ENCODE peak calls at places on chromosomes 7 and 10, in five cellular contexts. One of them, this sample, is unnamed.
A peak's percentile ranks its signal among the peaks of the same experiment; 100 is the strongest.

GRCh38 chr7:117652943-117653700 is 173.3 kb downstream of the CFTR start:
- DNase-seq in mucosa of descending colon: no peak
- DNase-seq in HCT116: no peak
- DNase-seq in endothelial cell of umbilical vein: no peak
- DNase-seq in psoas muscle: no peak
- DNase-seq in this sample: no peak

GRCh38 chr10:133357293-133358151 is at the start of gene FUOM:
- DNase-seq in mucosa of descending colon: peak; percentile 84
- DNase-seq in HCT116: peak; percentile 7
- DNase-seq in psoas muscle: peak; percentile 68
- DNase-seq in endothelial cell of umbilical vein: peak; percentile 52
- DNase-seq in this sample: peak; percentile 94

GRCh38 chr10:132523561-132524442 is 13.8 kb upstream of the INPP5A start:
- DNase-seq in HCT116: no peak
- DNase-seq in endothelial cell of umbilical vein: no peak
- DNase-seq in psoas muscle: no peak
- DNase-seq in mucosa of descending colon: peak; percentile 24
- DNase-seq in this sample: peak; percentile 64

GRCh38 chr10:7410306-7410799 is 481 bp downstream of the SFMBT2 start:
- DNase-seq in psoas muscle: peak; percentile 31
- DNase-seq in endothelial cell of umbilical vein: no peak
- DNase-seq in mucosa of descending colon: no peak
- DNase-seq in HCT116: no peak
- DNase-seq in this sample: peak; percentile 85

GRCh38 chr10:80966326-80966986 is 428.8 kb downstream of the SH2D4B start:
- DNase-seq in endothelial cell of umbilical vein: no peak
- DNase-seq in psoas muscle: no peak
- DNase-seq in HCT116: no peak
- DNase-seq in mucosa of descending colon: no peak
- DNase-seq in this sample: no peak

GRCh38 chr10:21363753-21364104 is 161.8 kb downstream of the SKIDA1 start:
- DNase-seq in mucosa of descending colon: no peak
- DNase-seq in psoas muscle: no peak
- DNase-seq in HCT116: no peak
- DNase-seq in endothelial cell of umbilical vein: no peak
- DNase-seq in this sample: no peak

GRCh38 chr10:18737841-18738240 is 78.6 kb downstream of the ARL5B start:
- DNase-seq in endothelial cell of umbilical vein: no peak
- DNase-seq in HCT116: no peak
- DNase-seq in psoas muscle: no peak
- DNase-seq in mucosa of descending colon: no peak
- DNase-seq in this sample: no peak

GRCh38 chr10:78960316-78960800 is 108.4 kb upstream of the ZMIZ1 start:
- DNase-seq in mucosa of descending colon: no peak
- DNase-seq in HCT116: no peak
- DNase-seq in endothelial cell of umbilical vein: peak; percentile 73
- DNase-seq in psoas muscle: peak; percentile 63
- DNase-seq in this sample: no peak

GRCh38 chr10:33277135-33277536 is 57.3 kb downstream of the NRP1 start:
- DNase-seq in mucosa of descending colon: no peak
- DNase-seq in HCT116: no peak
- DNase-seq in endothelial cell of umbilical vein: peak; percentile 68
- DNase-seq in psoas muscle: peak; percentile 59
- DNase-seq in this sample: no peak

GRCh38 chr7:93835684-93836083 is 54.9 kb downstream of the TFPI2 start:
- DNase-seq in psoas muscle: no peak
- DNase-seq in endothelial cell of umbilical vein: no peak
- DNase-seq in mucosa of descending colon: no peak
- DNase-seq in HCT116: no peak
- DNase-seq in this sample: no peak

GRCh38 chr7:155754165-155754564 is 58.1 kb downstream of the SHH start:
- DNase-seq in endothelial cell of umbilical vein: no peak
- DNase-seq in mucosa of descending colon: no peak
- DNase-seq in psoas muscle: no peak
- DNase-seq in HCT116: no peak
- DNase-seq in this sample: no peak
- TF ChIP-seq CTCF in endothelial cell of umbilical vein: no peak
- TF ChIP-seq CTCF in mucosa of descending colon: no peak
- TF ChIP-seq CTCF in psoas muscle: no peak
- TF ChIP-seq CTCF in HCT116: no peak
- TF ChIP-seq CTCF in this sample: no peak

DNA sequence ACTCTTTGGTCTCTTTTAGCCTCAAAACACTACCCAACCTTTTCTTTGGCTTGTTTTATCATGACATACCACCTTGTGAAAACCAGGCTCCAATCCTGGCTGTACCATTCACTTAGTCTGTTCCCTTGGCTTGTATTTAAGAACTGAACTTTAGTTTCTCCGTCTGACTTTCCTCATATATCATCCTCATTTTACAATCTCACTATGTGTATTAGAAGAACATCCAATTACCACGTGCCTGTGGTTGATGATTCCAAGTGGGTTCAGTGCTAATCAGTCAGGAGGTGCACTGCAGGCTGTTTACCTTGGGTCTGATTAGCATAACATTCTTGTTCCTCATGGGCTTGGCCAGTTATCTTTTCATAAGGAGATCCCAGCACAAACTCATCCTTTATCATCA is 144.8 kb upstream of the KLF14 start:
- DNase-seq in HCT116: no peak
- DNase-seq in endothelial cell of umbilical vein: no peak
- DNase-seq in mucosa of descending colon: no peak
- DNase-seq in psoas muscle: no peak
- DNase-seq in this sample: no peak
- H3K4me1 ChIP-seq in HCT116: peaks cover 98% of the 10 kb centered on the region
- H3K4me1 ChIP-seq in endothelial cell of umbilical vein: peaks cover 18% of the 10 kb centered on the region
- H3K4me1 ChIP-seq in mucosa of descending colon: no peaks in the 10 kb centered on the region
- H3K4me1 ChIP-seq in psoas muscle: peaks cover 55% of the 10 kb centered on the region
- H3K4me1 ChIP-seq in this sample: peaks cover 23% of the 10 kb centered on the region

GRCh38 chr7:20542594-20542993 is 72.9 kb upstream of the ABCB5 start:
- DNase-seq in mucosa of descending colon: no peak
- DNase-seq in endothelial cell of umbilical vein: peak; percentile 60
- DNase-seq in psoas muscle: peak; percentile 17
- DNase-seq in HCT116: no peak
- DNase-seq in this sample: no peak

GRCh38 chr7:20535541-20535940 is 79.9 kb upstream of the ABCB5 start:
- DNase-seq in endothelial cell of umbilical vein: no peak
- DNase-seq in mucosa of descending colon: no peak
- DNase-seq in psoas muscle: no peak
- DNase-seq in HCT116: no peak
- DNase-seq in this sample: no peak

GRCh38 chr7:20541615-20542349 is 73.7 kb upstream of the ABCB5 start:
- DNase-seq in HCT116: no peak
- DNase-seq in mucosa of descending colon: no peak
- DNase-seq in endothelial cell of umbilical vein: no peak
- DNase-seq in psoas muscle: no peak
- DNase-seq in this sample: no peak

GRCh38 chr7:20543565-20543964 is 71.9 kb upstream of the ABCB5 start:
- DNase-seq in mucosa of descending colon: no peak
- DNase-seq in HCT116: no peak
- DNase-seq in endothelial cell of umbilical vein: no peak
- DNase-seq in psoas muscle: no peak
- DNase-seq in this sample: no peak

GRCh38 chr7:20539201-20539600 is 76.3 kb upstream of the ABCB5 start:
- DNase-seq in psoas muscle: no peak
- DNase-seq in HCT116: peak; percentile 35
- DNase-seq in mucosa of descending colon: no peak
- DNase-seq in endothelial cell of umbilical vein: no peak
- DNase-seq in this sample: no peak
- TF ChIP-seq CTCF in psoas muscle: no peak
- TF ChIP-seq CTCF in HCT116: peak; percentile 52
- TF ChIP-seq CTCF in mucosa of descending colon: no peak
- TF ChIP-seq CTCF in endothelial cell of umbilical vein: no peak
- TF ChIP-seq CTCF in this sample: no peak

GRCh38 chr7:1049006-1049741 is 4.8 kb downstream of the GPR146 start:
- DNase-seq in psoas muscle: no peak
- DNase-seq in HCT116: no peak
- DNase-seq in endothelial cell of umbilical vein: peak; percentile 78
- DNase-seq in mucosa of descending colon: peak; percentile 49
- DNase-seq in this sample: peak; percentile 78
- H3K4me1 ChIP-seq in psoas muscle: peaks cover 65% of the 10 kb centered on the region
- H3K4me1 ChIP-seq in HCT116: peaks cover 11% of the 10 kb centered on the region
- H3K4me1 ChIP-seq in endothelial cell of umbilical vein: peaks cover 44% of the 10 kb centered on the region
- H3K4me1 ChIP-seq in mucosa of descending colon: peaks cover 20% of the 10 kb centered on the region
- H3K4me1 ChIP-seq in this sample: peaks cover 28% of the 10 kb centered on the region

GRCh38 chr7:158321936-158322615 is 265.5 kb downstream of the PTPRN2 start:
- DNase-seq in mucosa of descending colon: no peak
- DNase-seq in psoas muscle: no peak
- DNase-seq in endothelial cell of umbilical vein: no peak
- DNase-seq in HCT116: no peak
- DNase-seq in this sample: peak; percentile 64
- TF ChIP-seq CTCF in mucosa of descending colon: no peak
- TF ChIP-seq CTCF in psoas muscle: no peak
- TF ChIP-seq CTCF in endothelial cell of umbilical vein: no peak
- TF ChIP-seq CTCF in HCT116: no peak
- TF ChIP-seq CTCF in this sample: no peak

DNA sequence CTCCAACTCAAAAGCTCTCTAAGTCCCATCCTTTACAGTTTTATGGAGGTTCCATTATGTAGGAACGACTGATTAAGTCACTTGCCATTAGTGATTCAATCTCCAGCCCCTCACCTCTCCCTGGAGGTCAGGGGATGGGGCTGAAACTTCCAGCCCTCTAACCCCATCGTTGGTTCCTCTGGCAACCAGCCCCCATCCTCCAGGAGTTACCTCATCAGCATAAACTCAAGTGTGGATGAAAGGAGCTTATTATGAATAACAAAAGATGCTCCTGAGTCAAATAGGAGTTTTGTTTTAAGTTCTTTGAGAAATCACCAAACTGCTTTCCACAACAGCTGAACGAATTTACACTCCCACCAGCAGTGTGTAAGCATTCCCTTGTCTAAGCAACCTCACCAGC is 494.3 kb upstream of the AUTS2 start:
- DNase-seq in endothelial cell of umbilical vein: no peak
- DNase-seq in HCT116: no peak
- DNase-seq in mucosa of descending colon: no peak
- DNase-seq in psoas muscle: no peak
- DNase-seq in this sample: no peak
- H3K4me1 ChIP-seq in endothelial cell of umbilical vein: no peaks in the 10 kb centered on the region
- H3K4me1 ChIP-seq in HCT116: no peaks in the 10 kb centered on the region
- H3K4me1 ChIP-seq in mucosa of descending colon: no peaks in the 10 kb centered on the region
- H3K4me1 ChIP-seq in psoas muscle: no peaks in the 10 kb centered on the region
- H3K4me1 ChIP-seq in this sample: no peaks in the 10 kb centered on the region